ENCODE peak calls at places on chromosomes 2 and 18, in ten cellular contexts. H, K, V, O, X, Z, I, N, S and C are unnamed samples. For H3K27me3, the result is how much of the 10 kb centered on the place peaks cover.

GRCh38 chr2:144659731-144660275 is 139.9 kb upstream of the ZEB2 start:
- DNase-seq in H (peak), K (peak), V (peak), O (no peak), X (no peak), Z (no peak), I (peak), N (peak), S (no peak), C (no peak)

GRCh38 chr2:20485989-20486388 is 39.1 kb downstream of the RHOB start:
- DNase-seq in H (no peak), K (no peak), V (no peak), O (no peak), X (no peak), Z (no peak), I (no peak), N (no peak), S (no peak), C (no peak)

GRCh38 chr18:33716061-33716683 is 138.2 kb downstream of the ASXL3 start:
- DNase-seq in H (no peak), K (no peak), V (peak), O (no peak), X (no peak), Z (no peak), I (no peak), N (no peak), S (no peak), C (no peak)

GRCh38 chr18:48929212-48929612 is 21.6 kb downstream of the SMAD7 start:
- DNase-seq in H (no peak), K (no peak), V (peak), O (no peak), X (no peak), Z (no peak), I (no peak), N (no peak), S (no peak), C (no peak)

GRCh38 chr2:18412980-18413793 is 147.3 kb downstream of the RDH14 start:
- DNase-seq in H (no peak), K (no peak), V (peak), O (no peak), X (no peak), Z (no peak), I (no peak), N (peak), S (no peak), C (no peak)

GRCh38 chr2:14661163-14661562 is 28.6 kb downstream of the LRATD1 start:
- DNase-seq in H (no peak), K (no peak), V (no peak), O (no peak), X (no peak), Z (no peak), I (no peak), N (no peak), S (no peak), C (no peak)

GRCh38 chr2:209960676-209961630 is 41.5 kb upstream of the RPE start:
- DNase-seq in H (no peak), K (no peak), V (peak), O (peak), X (peak), Z (peak), I (no peak), N (peak), S (no peak), C (no peak)

GRCh38 chr2:65377556-65378307 is 54.7 kb downstream of the SPRED2 start:
- DNase-seq in H (no peak), K (no peak), V (peak), O (no peak), X (no peak), Z (no peak), I (no peak), N (peak), S (no peak), C (no peak)

GRCh38 chr18:10417191-10417590 is 37.2 kb upstream of the APCDD1 start:
- DNase-seq in H (no peak), K (no peak), V (no peak), O (no peak), X (no peak), Z (no peak), I (no peak), N (no peak), S (no peak), C (no peak)

GRCh38 chr2:191245046-191245868 is at the start of gene MYO1B:
- DNase-seq in H (peak), K (peak), V (peak), O (peak), X (peak), Z (peak), I (peak), N (peak), S (peak), C (peak)

GRCh38 chr2:108909275-108909823 is 79.7 kb downstream of the EDAR start:
- DNase-seq in H (no peak), K (peak), V (no peak), O (no peak), X (no peak), Z (no peak), I (no peak), N (no peak), S (no peak), C (no peak)

GRCh38 chr18:7926526-7926925 is 359.4 kb downstream of the PTPRM start:
- DNase-seq in H (no peak), K (no peak), V (no peak), O (no peak), X (no peak), Z (peak), I (no peak), N (no peak), S (no peak), C (no peak)

GRCh38 chr18:78822171-78822570 is 157.4 kb upstream of the SALL3 start:
- DNase-seq in H (no peak), K (peak), V (no peak), O (no peak), X (no peak), Z (no peak), I (no peak), N (no peak), S (no peak), C (no peak)

GRCh38 chr2:23649285-23649684 is 264.3 kb downstream of the KLHL29 start:
- DNase-seq in H (no peak), K (no peak), V (no peak), O (no peak), X (no peak), Z (peak), I (no peak), N (no peak), S (no peak), C (no peak)

GRCh38 chr2:234952270-234953115 is 676 bp downstream of the SH3BP4 start:
- DNase-seq in H (no peak), K (no peak), V (no peak), O (peak), X (peak), Z (peak), I (peak), N (no peak), S (peak), C (no peak)

GRCh38 chr2:69685321-69686048 is 41.9 kb upstream of the AAK1 start:
- DNase-seq in H (no peak), K (no peak), V (peak), O (no peak), X (no peak), Z (no peak), I (no peak), N (peak), S (no peak), C (no peak)

GRCh38 chr2:232563580-232563979 is 13.1 kb downstream of the EIF4E2 start:
- DNase-seq in H (no peak), K (no peak), V (peak), O (no peak), X (no peak), Z (no peak), I (no peak), N (no peak), S (no peak), C (no peak)

GRCh38 chr18:46677609-46678470 is 20.8 kb upstream of the LOXHD1 start:
- DNase-seq in H (no peak), K (no peak), V (peak), O (peak), X (no peak), Z (no peak), I (no peak), N (no peak), S (no peak), C (no peak)

GRCh38 chr2:46804794-46805193 is 110.8 kb downstream of the MCFD2 start:
- DNase-seq in H (no peak), K (no peak), V (peak), O (no peak), X (no peak), Z (no peak), I (peak), N (peak), S (peak), C (no peak)

GRCh38 chr2:149661844-149662243 is 74.3 kb upstream of the MMADHC start:
- DNase-seq in H (peak), K (no peak), V (peak), O (no peak), X (no peak), Z (no peak), I (no peak), N (peak), S (no peak), C (no peak)

GRCh38 chr2:20249170-20249569 is 24.2 kb upstream of the SDC1 start:
- DNase-seq in H (no peak), K (no peak), V (no peak), O (no peak), X (no peak), Z (no peak), I (no peak), N (no peak), S (no peak), C (no peak)

GRCh38 chr18:46668694-46669093 is 11.7 kb upstream of the LOXHD1 start:
- DNase-seq in H (no peak), K (no peak), V (no peak), O (no peak), X (no peak), Z (no peak), I (no peak), N (no peak), S (no peak), C (no peak)

GRCh38 chr2:160205511-160205910 is 5.4 kb upstream of the ITGB6 start:
- DNase-seq in H (peak), K (no peak), V (peak), O (no peak), X (no peak), Z (no peak), I (peak), N (peak), S (peak), C (no peak)

GRCh38 chr2:234983011-234983726 is 31.4 kb downstream of the SH3BP4 start:
- DNase-seq in H (no peak), K (no peak), V (peak), O (no peak), X (no peak), Z (no peak), I (no peak), N (no peak), S (no peak), C (no peak)

GRCh38 chr2:112155331-112156151 is 17.4 kb downstream of the FBLN7 start:
- DNase-seq in H (no peak), K (peak), V (no peak), O (no peak), X (no peak), Z (no peak), I (peak), N (no peak), S (no peak), C (no peak)

GRCh38 chr18:79850731-79851130 is 53.0 kb downstream of the KCNG2 start:
- DNase-seq in H (no peak), K (no peak), V (no peak), O (no peak), X (no peak), Z (no peak), I (peak), N (no peak), S (no peak), C (no peak)

GRCh38 chr18:27843783-27844415 is 333.0 kb downstream of the CDH2 start:
- DNase-seq in H (no peak), K (no peak), V (peak), O (no peak), X (no peak), Z (no peak), I (no peak), N (peak), S (no peak), C (no peak)

GRCh38 chr18:65753520-65753919 is 2.7 kb downstream of the CDH7 start:
- DNase-seq in H (no peak), K (no peak), V (peak), O (no peak), X (peak), Z (peak), I (no peak), N (no peak), S (no peak), C (no peak)

GRCh38 chr2:171923206-171923605 is 945 bp downstream of the HAT1 start:
- DNase-seq in H (no peak), K (no peak), V (peak), O (no peak), X (no peak), Z (no peak), I (no peak), N (peak), S (no peak), C (no peak)

GRCh38 chr18:77087391-77088141 is 45.0 kb downstream of the MBP start:
- DNase-seq in H (no peak), K (no peak), V (peak), O (peak), X (no peak), Z (peak), I (peak), N (peak), S (peak), C (no peak)
- H3K4me3 ChIP-seq in H (peak), K (no peak), V (peak), O (peak), X (no peak), Z (peak), I (peak), N (peak), S (peak), C (no peak)

GRCh38 chr18:59127047-59127446 is 12.6 kb upstream of the SEC11C start:
- DNase-seq in H (no peak), K (no peak), V (no peak), O (no peak), X (no peak), Z (no peak), I (no peak), N (no peak), S (no peak), C (no peak)
- H3K27me3 ChIP-seq in H (under half), K (under half), V (under half), O (half or more), X (under half), Z (half or more), I (under half), N (half or more), S (under half), C (under half)

GRCh38 chr2:179877601-179878364 is 16.4 kb upstream of the ZNF385B start:
- DNase-seq in H (no peak), K (no peak), V (peak), O (no peak), X (no peak), Z (no peak), I (no peak), N (no peak), S (no peak), C (no peak)

GRCh38 chr2:179884193-179884592 is 22.8 kb upstream of the ZNF385B start:
- DNase-seq in H (no peak), K (no peak), V (no peak), O (no peak), X (no peak), Z (no peak), I (no peak), N (no peak), S (no peak), C (no peak)

GRCh38 chr2:179883407-179883806 is 22.0 kb upstream of the ZNF385B start:
- DNase-seq in H (no peak), K (no peak), V (no peak), O (no peak), X (no peak), Z (no peak), I (no peak), N (no peak), S (no peak), C (no peak)
- H3K27ac ChIP-seq in H (no peak), K (no peak), V (no peak), O (no peak), X (no peak), Z (no peak), I (no peak), N (no peak), S (no peak), C (no peak)

DNA sequence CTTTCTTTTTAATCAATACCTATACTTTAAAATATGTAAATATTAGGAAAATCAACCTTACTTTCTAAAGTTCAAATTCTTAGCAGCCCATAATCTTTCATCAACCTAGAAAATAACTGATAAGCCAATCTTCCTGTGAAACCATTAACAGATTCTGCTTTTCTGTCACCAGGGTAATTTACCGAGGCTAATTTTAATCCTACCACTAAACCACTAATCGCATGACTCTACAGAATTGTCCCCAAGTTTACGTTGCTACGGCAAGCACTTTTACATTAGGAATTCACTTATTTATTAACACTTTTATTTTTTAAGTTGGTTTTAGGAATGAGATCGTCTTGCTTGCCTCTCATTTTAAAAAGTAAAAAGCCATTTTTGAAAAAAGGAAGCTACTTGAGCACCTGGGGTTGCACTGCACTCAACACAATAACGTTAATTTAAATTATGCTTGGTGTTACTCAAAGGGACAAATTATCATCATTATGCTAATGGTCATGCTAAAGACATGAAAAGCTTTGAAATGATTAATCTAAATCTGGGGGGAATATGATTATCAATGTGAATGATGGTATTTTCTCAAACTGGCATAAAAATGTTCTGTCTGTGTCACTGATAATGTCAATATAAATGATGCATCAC is 10.2 kb downstream of the ZNF516 start:
- DNase-seq in H (no peak), K (no peak), V (no peak), O (no peak), X (no peak), Z (no peak), I (no peak), N (no peak), S (no peak), C (no peak)
- H3K4me3 ChIP-seq in H (no peak), K (no peak), V (no peak), O (no peak), X (no peak), Z (no peak), I (no peak), N (no peak), S (no peak), C (no peak)

GRCh38 chr2:118835739-118836410 is 11.6 kb downstream of the EN1 start:
- DNase-seq in H (no peak), K (no peak), V (no peak), O (no peak), X (no peak), Z (peak), I (no peak), N (no peak), S (no peak), C (no peak)

GRCh38 chr2:118834901-118835738 is 12.3 kb downstream of the EN1 start:
- DNase-seq in H (no peak), K (no peak), V (no peak), O (no peak), X (no peak), Z (peak), I (no peak), N (peak), S (no peak), C (no peak)

GRCh38 chr2:118837621-118838020 is 9.8 kb downstream of the EN1 start:
- DNase-seq in H (no peak), K (no peak), V (no peak), O (no peak), X (no peak), Z (no peak), I (no peak), N (no peak), S (no peak), C (no peak)

GRCh38 chr2:118837067-118837466 is 10.4 kb downstream of the EN1 start:
- DNase-seq in H (no peak), K (no peak), V (no peak), O (no peak), X (no peak), Z (no peak), I (no peak), N (no peak), S (no peak), C (no peak)

GRCh38 chr2:118836411-118836930 is 11.0 kb downstream of the EN1 start:
- DNase-seq in H (no peak), K (no peak), V (no peak), O (no peak), X (no peak), Z (no peak), I (no peak), N (no peak), S (no peak), C (no peak)
- H3K27me3 ChIP-seq in H (half or more), K (under half), V (half or more), O (half or more), X (under half), Z (half or more), I (half or more), N (half or more), S (half or more), C (under half)

GRCh38 chr2:200752332-200752731 is 59.4 kb upstream of the BZW1 start:
- DNase-seq in H (no peak), K (no peak), V (no peak), O (no peak), X (no peak), Z (no peak), I (no peak), N (no peak), S (no peak), C (no peak)

GRCh38 chr2:200752835-200753234 is 58.9 kb upstream of the BZW1 start:
- DNase-seq in H (no peak), K (no peak), V (no peak), O (no peak), X (no peak), Z (no peak), I (no peak), N (no peak), S (no peak), C (no peak)

GRCh38 chr2:200758341-200758740 is 53.4 kb upstream of the BZW1 start:
- DNase-seq in H (no peak), K (no peak), V (no peak), O (no peak), X (no peak), Z (no peak), I (no peak), N (no peak), S (no peak), C (no peak)

GRCh38 chr2:200757414-200757813 is 54.3 kb upstream of the BZW1 start:
- DNase-seq in H (no peak), K (no peak), V (no peak), O (no peak), X (no peak), Z (no peak), I (no peak), N (no peak), S (no peak), C (no peak)

DNA sequence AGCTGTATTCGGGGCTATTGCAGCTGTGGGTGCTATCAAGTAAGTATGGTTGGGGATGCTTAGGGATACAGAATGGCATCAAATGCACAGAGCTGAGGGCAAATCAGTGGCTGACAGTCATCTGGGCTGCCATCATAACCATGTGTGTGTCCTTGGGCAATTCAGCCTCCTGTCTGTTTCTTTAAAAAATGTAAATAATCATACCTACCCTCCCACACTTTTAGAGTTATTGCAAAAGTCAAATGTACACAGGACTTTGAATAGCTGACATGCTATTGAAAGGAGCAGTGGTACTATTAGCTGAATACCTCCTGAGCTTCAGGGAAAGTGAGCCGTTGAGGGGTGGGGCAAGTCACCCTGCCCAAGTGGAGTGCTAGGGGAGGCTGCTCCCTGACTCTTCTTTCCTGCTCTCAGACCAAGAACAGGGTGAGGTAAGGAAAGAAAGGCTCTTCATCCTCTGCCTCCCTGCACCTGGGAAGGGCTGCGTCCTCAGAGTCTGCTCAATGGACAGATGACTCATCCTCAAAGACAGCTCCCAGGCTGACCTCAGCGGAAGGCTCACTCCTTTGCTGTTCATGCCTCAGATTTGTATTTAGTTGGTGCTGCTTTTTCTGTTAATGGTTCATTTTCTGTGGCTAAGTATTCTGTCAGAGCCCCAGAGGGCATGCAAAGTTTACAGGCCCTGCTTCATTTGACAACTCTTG is 54.9 kb upstream of the BZW1 start:
- DNase-seq in H (peak), K (no peak), V (peak), O (no peak), X (no peak), Z (no peak), I (no peak), N (peak), S (no peak), C (no peak)
- H3K27ac ChIP-seq in H (peak), K (no peak), V (no peak), O (no peak), X (no peak), Z (no peak), I (no peak), N (no peak), S (no peak), C (no peak)

GRCh38 chr2:88885275-88885674 is 193.8 kb downstream of the RPIA start:
- DNase-seq in H (no peak), K (no peak), V (no peak), O (no peak), X (peak), Z (no peak), I (no peak), N (no peak), S (no peak), C (no peak)

GRCh38 chr2:88875749-88876148 is 184.3 kb downstream of the RPIA start:
- DNase-seq in H (no peak), K (no peak), V (no peak), O (no peak), X (no peak), Z (no peak), I (no peak), N (no peak), S (no peak), C (no peak)

GRCh38 chr2:88885679-88886402 is 194.4 kb downstream of the RPIA start:
- DNase-seq in H (no peak), K (no peak), V (no peak), O (no peak), X (peak), Z (no peak), I (no peak), N (no peak), S (no peak), C (no peak)

GRCh38 chr2:88880441-88880953 is 189.0 kb downstream of the RPIA start:
- DNase-seq in H (no peak), K (no peak), V (peak), O (peak), X (peak), Z (peak), I (no peak), N (peak), S (no peak), C (peak)
- H3K4me3 ChIP-seq in H (no peak), K (no peak), V (no peak), O (no peak), X (peak), Z (no peak), I (no peak), N (no peak), S (no peak), C (no peak)